ENCODE peak calls at places on chromosomes 7 and 10, in four cellular contexts. L is caudate nucleus, W is IMR-90, I is stomach. D is an unnamed sample.

GRCh38 chr10:31739759-31740158 is 188.9 kb downstream of the ARHGAP12 start:
- DNase-seq in L (no peak), W (peak; percentile 52), I (no peak), D (no peak)

GRCh38 chr10:68137174-68137573 is 27.9 kb downstream of the MYPN start:
- DNase-seq in L (no peak), W (peak; percentile 42), I (no peak), D (no peak)

GRCh38 chr7:158371856-158372255 is 215.8 kb downstream of the PTPRN2 start:
- DNase-seq in L (no peak), W (no peak), I (no peak), D (no peak)

GRCh38 chr7:46723742-46724141 is 802.7 kb upstream of the IGFBP3 start:
- DNase-seq in L (no peak), W (no peak), I (no peak), D (no peak)

GRCh38 chr10:116429288-116429977 is 1.8 kb downstream of the PNLIPRP3 start:
- DNase-seq in L (no peak), W (no peak), I (no peak), D (no peak)

GRCh38 chr10:17263580-17263979 is 35.5 kb downstream of the VIM start:
- DNase-seq in L (no peak), W (no peak), I (no peak), D (no peak)

GRCh38 chr10:1183033-1183396 is 126.8 kb downstream of the WDR37 start:
- DNase-seq in L (no peak), W (no peak), I (no peak), D (peak; percentile 36)

GRCh38 chr10:100528885-100529472 is 692 bp downstream of the NDUFB8 start:
- DNase-seq in L (no peak), W (no peak), I (no peak), D (peak; percentile 46)

GRCh38 chr10:101694056-101694673 is 805 bp downstream of the FBXW4 start:
- DNase-seq in L (peak; percentile 49), W (peak; percentile 39), I (peak; percentile 72), D (peak; percentile 78)

GRCh38 chr10:78960316-78960800 is 108.4 kb upstream of the ZMIZ1 start:
- DNase-seq in L (no peak), W (peak; percentile 90), I (peak; percentile 41), D (peak; percentile 70)

GRCh38 chr10:50619882-50620281 is 3.9 kb downstream of the SGMS1 start:
- DNase-seq in L (no peak), W (no peak), I (no peak), D (no peak)

GRCh38 chr10:77286851-77287250 is 350.8 kb downstream of the KCNMA1 start:
- DNase-seq in L (no peak), W (no peak), I (no peak), D (no peak)

GRCh38 chr10:27742195-27742925 is 3.3 kb downstream of the MKX start:
- DNase-seq in L (peak; percentile 42), W (peak; percentile 85), I (peak; percentile 86), D (peak; percentile 87)

GRCh38 chr10:9015005-9015404 is 960.5 kb downstream of the GATA3 start:
- DNase-seq in L (no peak), W (no peak), I (no peak), D (no peak)

GRCh38 chr7:127629268-127629854 is 11.4 kb upstream of the PAX4 start:
- DNase-seq in L (no peak), W (no peak), I (peak; percentile 35), D (no peak)

GRCh38 chr10:3950676-3951275 is 165.8 kb upstream of the KLF6 start:
- DNase-seq in L (no peak), W (no peak), I (no peak), D (no peak)

GRCh38 chr7:30790391-30790790 is 19.2 kb downstream of the MINDY4 start:
- DNase-seq in L (no peak), W (no peak), I (no peak), D (no peak)

GRCh38 chr7:98922392-98923107 is 44.2 kb downstream of the TRRAP start:
- DNase-seq in L (no peak), W (peak; percentile 76), I (peak; percentile 52), D (peak; percentile 72)

GRCh38 chr10:124522131-124522902 is 60.7 kb downstream of the LHPP start:
- DNase-seq in L (no peak), W (no peak), I (no peak), D (peak; percentile 35)

GRCh38 chr10:131722525-131723264 is 178.1 kb upstream of the PPP2R2D start:
- DNase-seq in L (no peak), W (no peak), I (no peak), D (no peak)

GRCh38 chr10:70931168-70931805 is 42.9 kb upstream of the PCBD1 start:
- DNase-seq in L (no peak), W (peak; percentile 37), I (no peak), D (no peak)

DNA sequence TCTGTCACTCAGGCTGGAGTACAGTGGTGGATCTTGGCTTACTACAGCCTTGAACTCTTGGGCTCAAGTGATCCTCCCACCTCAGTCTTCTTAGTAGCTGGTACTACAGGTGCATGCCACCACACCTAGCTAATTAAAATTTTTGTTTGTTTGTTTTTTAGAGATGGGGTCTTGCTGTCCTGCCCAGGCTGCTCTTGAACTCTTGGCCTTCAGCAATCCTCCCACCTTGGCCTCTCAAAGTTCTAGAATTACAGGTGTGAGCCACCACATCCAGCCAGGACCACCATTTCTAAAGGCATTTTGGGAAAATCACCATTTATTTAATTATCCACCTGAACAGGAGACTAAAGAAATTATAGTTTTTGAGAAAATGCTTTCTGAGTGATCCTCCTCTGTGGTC is 252.3 kb downstream of the PRPF18 start:
- DNase-seq in L (no peak), W (no peak), I (no peak), D (no peak)
- H3K27ac ChIP-seq in L (no peak overlapping the region), W (no peak overlapping the region), I (peak overlapping the region; percentile 7), D (no peak overlapping the region)

GRCh38 chr10:13115832-13116793 is 16.1 kb downstream of the OPTN start:
- DNase-seq in L (no peak), W (no peak), I (no peak), D (no peak)
- H3K27ac ChIP-seq in L (no peak overlapping the region), W (no peak overlapping the region), I (peak overlapping the region; percentile 88), D (peak overlapping the region; percentile 48)

DNA sequence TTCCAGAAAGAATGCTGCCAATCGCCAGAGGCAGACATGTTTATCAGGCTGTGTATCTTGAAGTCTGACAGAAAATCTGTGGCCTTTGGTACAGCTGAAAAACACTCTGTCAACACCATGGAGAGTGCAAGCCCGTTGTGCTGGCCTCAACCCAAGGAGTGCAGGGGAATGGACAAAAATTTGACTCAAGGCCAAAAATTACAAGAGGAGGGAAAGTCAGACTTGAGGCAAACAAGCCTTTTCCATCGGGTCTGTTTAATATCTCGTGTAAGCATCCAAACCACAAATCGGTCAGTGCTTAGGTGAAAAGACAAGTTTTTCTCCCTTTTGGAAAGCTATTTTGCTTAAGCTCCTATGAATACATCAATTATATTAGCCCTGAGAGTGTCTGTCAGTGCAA is 305.3 kb upstream of the NFE2L3 start:
- DNase-seq in L (no peak), W (peak; percentile 79), I (peak; percentile 42), D (no peak)
- H3K27ac ChIP-seq in L (peak overlapping the region; percentile 67), W (no peak overlapping the region), I (peak overlapping the region; percentile 77), D (peak overlapping the region; percentile 47)

GRCh38 chr7:140055833-140056232 is 6.9 kb downstream of the PARP12 start:
- DNase-seq in L (no peak), W (no peak), I (no peak), D (no peak)
- H3K27ac ChIP-seq in L (no peak overlapping the region), W (no peak overlapping the region), I (no peak overlapping the region), D (no peak overlapping the region)

DNA sequence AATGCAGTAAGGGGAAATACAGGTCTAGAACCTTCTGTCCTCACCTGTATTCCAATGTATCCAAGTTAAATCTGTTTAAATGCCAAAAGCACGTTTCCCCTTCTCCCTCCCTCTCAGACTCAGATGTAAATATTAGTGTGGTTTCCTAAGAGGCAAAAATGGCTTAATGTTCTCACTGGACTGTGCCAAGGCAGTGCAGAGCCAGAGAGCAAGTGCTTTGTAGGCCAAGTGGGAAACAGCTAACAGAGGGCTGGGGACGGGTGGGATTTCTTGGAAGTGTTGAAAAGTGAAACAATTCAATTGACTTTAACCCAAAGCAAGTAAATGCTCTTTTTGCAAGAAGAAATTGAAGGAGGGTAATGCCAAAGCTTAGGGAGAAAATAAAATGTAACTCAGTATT is 103.1 kb downstream of the GSAP start:
- DNase-seq in L (no peak), W (no peak), I (no peak), D (no peak)
- H3K27ac ChIP-seq in L (no peak overlapping the region), W (no peak overlapping the region), I (no peak overlapping the region), D (peak overlapping the region; percentile 31)

GRCh38 chr10:126929391-126929790 is 24.2 kb downstream of the DOCK1 start:
- DNase-seq in L (no peak), W (no peak), I (no peak), D (no peak)

GRCh38 chr10:126933116-126933515 is 27.9 kb downstream of the DOCK1 start:
- DNase-seq in L (no peak), W (no peak), I (no peak), D (no peak)

GRCh38 chr10:126930506-126931458 is 25.6 kb downstream of the DOCK1 start:
- DNase-seq in L (no peak), W (peak; percentile 64), I (no peak), D (no peak)

GRCh38 chr10:126932516-126932915 is 27.3 kb downstream of the DOCK1 start:
- DNase-seq in L (no peak), W (no peak), I (no peak), D (no peak)

DNA sequence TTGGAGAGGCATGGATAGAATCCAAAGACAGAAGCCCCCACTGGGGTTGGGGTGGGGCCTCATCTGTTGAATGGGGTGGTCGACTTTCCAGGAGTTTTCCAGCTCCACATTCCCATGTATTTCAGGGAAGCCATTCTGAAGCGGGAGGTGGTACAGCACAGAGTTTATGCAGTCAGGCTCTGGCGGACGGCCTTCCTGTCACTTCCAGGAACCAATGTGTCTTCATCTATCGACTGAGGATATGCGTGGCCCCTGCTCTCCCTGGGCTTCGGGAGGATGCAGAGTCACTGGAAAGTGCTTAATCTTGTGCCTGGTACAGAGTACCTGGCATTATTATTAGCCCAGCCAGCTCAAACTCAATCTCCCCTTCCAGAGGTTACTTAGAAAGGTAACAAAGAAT is 26.3 kb downstream of the DOCK1 start:
- DNase-seq in L (no peak), W (no peak), I (no peak), D (no peak)
- H3K27ac ChIP-seq in L (no peak overlapping the region), W (no peak overlapping the region), I (no peak overlapping the region), D (peak overlapping the region; percentile 48)

GRCh38 chr10:73894245-73894971 is 16.5 kb upstream of the PLAU start:
- DNase-seq in L (no peak), W (peak; percentile 85), I (no peak), D (no peak)
- H3K27ac ChIP-seq in L (no peak overlapping the region), W (no peak overlapping the region), I (no peak overlapping the region), D (no peak overlapping the region)

GRCh38 chr10:103396789-103397087 is 312 bp downstream of the PDCD11 start:
- DNase-seq in L (no peak), W (no peak), I (no peak), D (no peak)
- H3K27ac ChIP-seq in L (no peak overlapping the region), W (peak overlapping the region; percentile 82), I (peak overlapping the region; percentile 88), D (peak overlapping the region; percentile 89)